ENCODE peak calls at places on chromosomes 4 and X, in eight cellular contexts. E, P, Z, I, Q, B, C and J are unnamed samples.

GRCh38 chr4:75289843-75290616 is 224.2 kb downstream of the RCHY1 start:
- DNase-seq in E (peak), P (no peak), Z (no peak), I (peak), Q (peak), B (no peak), C (peak), J (no peak)

GRCh38 chrX:16665089-16665488 is 15.1 kb downstream of the S100G start:
- DNase-seq in E (no peak), P (no peak), Z (no peak), I (no peak), Q (no peak), B (no peak), C (no peak), J (no peak)

GRCh38 chrX:118965395-118965794 is 9.0 kb upstream of the LONRF3 start:
- DNase-seq in E (no peak), P (no peak), Z (no peak), I (no peak), Q (no peak), B (no peak), C (no peak), J (no peak)

GRCh38 chrX:18994713-18995112 is 10.8 kb upstream of the PHKA2 start:
- DNase-seq in E (no peak), P (no peak), Z (no peak), I (peak), Q (no peak), B (no peak), C (no peak), J (no peak)

GRCh38 chr4:7992846-7993245 is 53.2 kb upstream of the AFAP1 start:
- DNase-seq in E (no peak), P (no peak), Z (no peak), I (no peak), Q (no peak), B (no peak), C (no peak), J (no peak)

GRCh38 chrX:29376584-29376983 is 789.3 kb downstream of the IL1RAPL1 start:
- DNase-seq in E (no peak), P (no peak), Z (no peak), I (no peak), Q (no peak), B (no peak), C (no peak), J (no peak)

GRCh38 chrX:151754042-151754419 is 19.5 kb downstream of the CNGA2 start:
- DNase-seq in E (no peak), P (no peak), Z (no peak), I (peak), Q (no peak), B (no peak), C (no peak), J (no peak)

GRCh38 chr4:100284302-100284701 is 94.0 kb upstream of the DDIT4L start:
- DNase-seq in E (no peak), P (no peak), Z (no peak), I (no peak), Q (no peak), B (no peak), C (no peak), J (no peak)

GRCh38 chr4:112604590-112604989 is 32.1 kb downstream of the ZGRF1 start:
- DNase-seq in E (peak), P (peak), Z (no peak), I (peak), Q (peak), B (no peak), C (no peak), J (no peak)

GRCh38 chrX:37060999-37061398 is 52.8 kb downstream of the FAM47C start:
- DNase-seq in E (peak), P (no peak), Z (no peak), I (peak), Q (peak), B (no peak), C (peak), J (no peak)

GRCh38 chrX:112851806-112852205 is 11.2 kb upstream of the AMOT start:
- DNase-seq in E (no peak), P (no peak), Z (no peak), I (no peak), Q (no peak), B (peak), C (no peak), J (no peak)

GRCh38 chr4:12507868-12508481 is 976.2 kb downstream of the RAB28 start:
- DNase-seq in E (no peak), P (no peak), Z (no peak), I (no peak), Q (no peak), B (no peak), C (no peak), J (no peak)

GRCh38 chr4:24889991-24890390 is 22.9 kb downstream of the CCDC149 start:
- DNase-seq in E (no peak), P (no peak), Z (no peak), I (no peak), Q (no peak), B (no peak), C (no peak), J (no peak)

GRCh38 chrX:37315511-37316248 is 33.5 kb upstream of the PRRG1 start:
- DNase-seq in E (no peak), P (no peak), Z (no peak), I (no peak), Q (no peak), B (no peak), C (no peak), J (no peak)

GRCh38 chr4:120991885-120992284 is 69.4 kb upstream of the PRDM5 start:
- DNase-seq in E (no peak), P (no peak), Z (no peak), I (peak), Q (no peak), B (no peak), C (no peak), J (no peak)

GRCh38 chrX:140815868-140816267 is 106.3 kb downstream of the LINC00632 start:
- DNase-seq in E (no peak), P (no peak), Z (no peak), I (peak), Q (no peak), B (peak), C (no peak), J (no peak)

GRCh38 chr4:147104768-147105167 is 159.1 kb upstream of the TTC29 start:
- DNase-seq in E (no peak), P (no peak), Z (no peak), I (no peak), Q (no peak), B (no peak), C (no peak), J (no peak)

GRCh38 chr4:28117067-28117756 is 1256.6 kb downstream of the STIM2 start:
- DNase-seq in E (no peak), P (no peak), Z (no peak), I (no peak), Q (no peak), B (no peak), C (no peak), J (no peak)

GRCh38 chrX:22192419-22193086 is 80.2 kb upstream of the CBLL2 start:
- DNase-seq in E (peak), P (peak), Z (peak), I (peak), Q (peak), B (peak), C (peak), J (peak)

GRCh38 chr4:51960486-51960885 is 59.7 kb downstream of the LRRC66 start:
- DNase-seq in E (no peak), P (no peak), Z (no peak), I (no peak), Q (no peak), B (no peak), C (no peak), J (no peak)

GRCh38 chr4:139014391-139015268 is 951 bp upstream of the NOCT start:
- DNase-seq in E (no peak), P (peak), Z (no peak), I (peak), Q (no peak), B (no peak), C (no peak), J (no peak)

GRCh38 chr4:3418029-3418762 is 23.6 kb upstream of the HGFAC start:
- DNase-seq in E (no peak), P (no peak), Z (no peak), I (no peak), Q (no peak), B (no peak), C (no peak), J (no peak)

GRCh38 chrX:103398321-103398937 is 22.1 kb downstream of the BEX3 start:
- DNase-seq in E (no peak), P (no peak), Z (no peak), I (peak), Q (no peak), B (no peak), C (no peak), J (no peak)

GRCh38 chr4:123398803-123399637 is 2.4 kb downstream of the SPRY1 start:
- DNase-seq in E (peak), P (peak), Z (peak), I (peak), Q (peak), B (peak), C (no peak), J (peak)

GRCh38 chrX:129980540-129981206 is 1.8 kb upstream of the BCORL1 start:
- DNase-seq in E (peak), P (peak), Z (no peak), I (no peak), Q (no peak), B (peak), C (no peak), J (no peak)

GRCh38 chrX:138487866-138488265 is 223.7 kb downstream of the FGF13 start:
- DNase-seq in E (no peak), P (no peak), Z (no peak), I (no peak), Q (no peak), B (no peak), C (no peak), J (no peak)

GRCh38 chrX:111098874-111099273 is 2.9 kb downstream of the PAK3 start:
- DNase-seq in E (peak), P (peak), Z (peak), I (peak), Q (peak), B (peak), C (no peak), J (no peak)

GRCh38 chrX:22095306-22095705 is 63.2 kb downstream of the PHEX start:
- DNase-seq in E (no peak), P (no peak), Z (no peak), I (peak), Q (no peak), B (no peak), C (no peak), J (no peak)

GRCh38 chr4:7700665-7701064 is 239.0 kb downstream of the AFAP1 start:
- DNase-seq in E (no peak), P (no peak), Z (no peak), I (no peak), Q (no peak), B (no peak), C (no peak), J (no peak)

GRCh38 chr4:14850374-14851097 is 151.7 kb upstream of the CPEB2 start:
- DNase-seq in E (no peak), P (no peak), Z (no peak), I (no peak), Q (no peak), B (no peak), C (no peak), J (no peak)

GRCh38 chr4:74855879-74856278 is 61.6 kb upstream of the BTC start:
- DNase-seq in E (no peak), P (no peak), Z (no peak), I (no peak), Q (no peak), B (no peak), C (no peak), J (no peak)

GRCh38 chr4:75544870-75545269 is 11.0 kb upstream of the ODAPH start:
- DNase-seq in E (no peak), P (no peak), Z (no peak), I (no peak), Q (no peak), B (no peak), C (no peak), J (no peak)

GRCh38 chrX:119398974-119399771 is at the start of gene SLC25A43:
- DNase-seq in E (peak), P (peak), Z (peak), I (peak), Q (no peak), B (peak), C (no peak), J (peak)

GRCh38 chr4:173218411-173219125 is 50.0 kb downstream of the GALNT7 start:
- DNase-seq in E (no peak), P (no peak), Z (no peak), I (peak), Q (no peak), B (no peak), C (no peak), J (no peak)

GRCh38 chr4:53654300-53654758 is 63.0 kb upstream of the LNX1 start:
- DNase-seq in E (no peak), P (no peak), Z (no peak), I (peak), Q (no peak), B (no peak), C (no peak), J (no peak)